ENCODE peak calls at places on chromosomes 1 and 21, in seven cellular contexts. O is heart right ventricle, V is MM.1S, A is mammary epithelial cell, W is hepatocyte, Z is Panc1, L is gastrocnemius medialis. Y is an unnamed sample. For H3K4me1, the result is how much of the 10 kb centered on the place peaks cover.

GRCh38 chr1:22207605-22208264 is 64.8 kb upstream of the WNT4 start:
- DNase-seq in O (no peak), V (no peak), A (no peak), W (no peak), Z (no peak), L (no peak), Y (no peak)

GRCh38 chr1:26419494-26419893 is 8.9 kb downstream of the LIN28A start:
- DNase-seq in O (no peak), V (no peak), A (no peak), W (no peak), Z (no peak), L (no peak), Y (no peak)

GRCh38 chr1:210292276-210292851 is 36.3 kb upstream of the HHAT start:
- DNase-seq in O (peak), V (peak), A (peak), W (peak), Z (no peak), L (peak), Y (peak)

GRCh38 chr1:190679032-190679431 is 201.4 kb upstream of the BRINP3 start:
- DNase-seq in O (no peak), V (no peak), A (peak), W (no peak), Z (no peak), L (no peak), Y (no peak)

GRCh38 chr1:186404454-186405051 is 28.9 kb downstream of the ODR4 start:
- DNase-seq in O (no peak), V (peak), A (peak), W (peak), Z (peak), L (no peak), Y (no peak)

GRCh38 chr1:36156329-36157114 is 562 bp downstream of the MAP7D1 start:
- DNase-seq in O (peak), V (peak), A (peak), W (peak), Z (no peak), L (no peak), Y (peak)

GRCh38 chr1:112363636-112364035 is 32.4 kb upstream of the CTTNBP2NL start:
- DNase-seq in O (no peak), V (no peak), A (no peak), W (no peak), Z (no peak), L (no peak), Y (no peak)

GRCh38 chr1:233790662-233791371 is 113.7 kb upstream of the SLC35F3 start:
- DNase-seq in O (no peak), V (peak), A (peak), W (peak), Z (peak), L (no peak), Y (no peak)

GRCh38 chr1:70044832-70045231 is 160.5 kb downstream of the LRRC40 start:
- DNase-seq in O (no peak), V (no peak), A (peak), W (no peak), Z (no peak), L (no peak), Y (no peak)

GRCh38 chr1:244599937-244600350 is 53.0 kb upstream of the DESI2 start:
- DNase-seq in O (no peak), V (peak), A (peak), W (peak), Z (peak), L (no peak), Y (no peak)

GRCh38 chr1:156368889-156369684 is at the start of gene RHBG:
- DNase-seq in O (peak), V (peak), A (peak), W (peak), Z (no peak), L (no peak), Y (no peak)

GRCh38 chr1:10561955-10562354 is 87.2 kb downstream of the PEX14 start:
- DNase-seq in O (no peak), V (no peak), A (peak), W (no peak), Z (no peak), L (no peak), Y (no peak)

GRCh38 chr1:26584022-26584485 is 54.5 kb downstream of the RPS6KA1 start:
- DNase-seq in O (no peak), V (no peak), A (no peak), W (no peak), Z (no peak), L (no peak), Y (no peak)

GRCh38 chr1:19341201-19342076 is 29.3 kb downstream of the SLC66A1 start:
- DNase-seq in O (peak), V (peak), A (peak), W (peak), Z (peak), L (no peak), Y (peak)

GRCh38 chr1:234550341-234551031 is 59.5 kb downstream of the IRF2BP2 start:
- DNase-seq in O (no peak), V (no peak), A (no peak), W (no peak), Z (no peak), L (no peak), Y (no peak)

GRCh38 chr1:172557270-172557669 is 24.3 kb downstream of the SUCO start:
- DNase-seq in O (no peak), V (no peak), A (no peak), W (no peak), Z (no peak), L (no peak), Y (no peak)

GRCh38 chr1:157775101-157775870 is 1.6 kb downstream of the FCRL2 start:
- DNase-seq in O (no peak), V (no peak), A (no peak), W (no peak), Z (no peak), L (no peak), Y (no peak)

GRCh38 chr1:212098771-212099170 is 63.2 kb downstream of the DTL start:
- DNase-seq in O (no peak), V (no peak), A (no peak), W (no peak), Z (no peak), L (no peak), Y (no peak)

GRCh38 chr1:165928075-165928731 is 100.8 kb downstream of the UCK2 start:
- DNase-seq in O (no peak), V (peak), A (peak), W (peak), Z (no peak), L (no peak), Y (no peak)

GRCh38 chr1:117735045-117735992 is 129.5 kb downstream of the TENT5C start:
- DNase-seq in O (no peak), V (peak), A (peak), W (peak), Z (no peak), L (no peak), Y (no peak)

GRCh38 chr1:198681831-198682756 is 43.3 kb downstream of the PTPRC start:
- DNase-seq in O (no peak), V (peak), A (peak), W (peak), Z (no peak), L (peak), Y (no peak)

GRCh38 chr1:62407398-62408009 is 29.3 kb upstream of the USP1 start:
- DNase-seq in O (no peak), V (peak), A (peak), W (peak), Z (peak), L (no peak), Y (no peak)

GRCh38 chr1:221839321-221839720 is 97.4 kb upstream of the DUSP10 start:
- DNase-seq in O (no peak), V (peak), A (no peak), W (no peak), Z (no peak), L (no peak), Y (no peak)

GRCh38 chr21:34513109-34513675 is 1.2 kb upstream of the KCNE1 start:
- DNase-seq in O (no peak), V (no peak), A (no peak), W (no peak), Z (no peak), L (no peak), Y (no peak)

GRCh38 chr1:46300673-46301405 is 2.6 kb downstream of the LRRC41 start:
- DNase-seq in O (no peak), V (no peak), A (peak), W (peak), Z (no peak), L (no peak), Y (no peak)

GRCh38 chr1:203871114-203871875 is 9.9 kb downstream of the SNRPE start:
- DNase-seq in O (no peak), V (peak), A (peak), W (peak), Z (no peak), L (no peak), Y (no peak)

GRCh38 chr1:226098870-226099832 is 36.6 kb downstream of the H3-3A start:
- DNase-seq in O (no peak), V (peak), A (peak), W (no peak), Z (no peak), L (no peak), Y (no peak)

GRCh38 chr21:35256468-35256988 is 207.4 kb upstream of the RUNX1 start:
- DNase-seq in O (peak), V (no peak), A (peak), W (peak), Z (peak), L (peak), Y (peak)

GRCh38 chr1:6124341-6124740 is 55.8 kb downstream of the CHD5 start:
- DNase-seq in O (peak), V (no peak), A (no peak), W (no peak), Z (no peak), L (no peak), Y (no peak)
- H3K27ac ChIP-seq in O (no peak), V (no peak), A (no peak), W (no peak), Z (no peak), L (no peak), Y (no peak)

GRCh38 chr1:53618218-53619087 is 120.5 kb downstream of the GLIS1 start:
- DNase-seq in O (no peak), V (no peak), A (no peak), W (no peak), Z (no peak), L (no peak), Y (no peak)

GRCh38 chr1:53616511-53616910 is 122.5 kb downstream of the GLIS1 start:
- DNase-seq in O (no peak), V (no peak), A (no peak), W (no peak), Z (no peak), L (no peak), Y (no peak)

GRCh38 chr1:53617382-53618217 is 121.4 kb downstream of the GLIS1 start:
- DNase-seq in O (no peak), V (no peak), A (no peak), W (no peak), Z (no peak), L (no peak), Y (peak)

GRCh38 chr1:53615101-53615500 is 123.9 kb downstream of the GLIS1 start:
- DNase-seq in O (no peak), V (no peak), A (no peak), W (no peak), Z (no peak), L (no peak), Y (peak)

DNA sequence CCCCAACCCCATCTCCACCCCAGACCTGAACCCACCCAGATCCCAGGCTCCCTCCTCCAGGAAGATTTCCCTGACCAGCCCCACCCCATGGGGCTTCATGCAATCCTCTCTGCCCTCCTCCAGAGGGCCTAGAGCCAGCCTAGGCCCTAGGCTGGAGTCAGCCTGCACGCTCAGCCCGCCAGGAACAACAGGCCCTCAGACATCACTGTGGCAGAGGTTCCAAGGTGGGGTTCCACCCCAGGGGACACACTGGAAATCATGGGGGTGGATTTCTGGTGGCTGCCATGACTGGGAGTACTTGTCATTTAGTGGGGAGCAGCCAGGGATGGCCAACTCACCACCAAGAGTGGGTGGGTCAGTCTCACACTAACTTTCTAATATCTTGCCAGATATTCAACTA is 122.0 kb downstream of the GLIS1 start:
- DNase-seq in O (no peak), V (no peak), A (no peak), W (no peak), Z (no peak), L (no peak), Y (peak)
- TF ChIP-seq CTCF in O (no peak), V (no peak), A (no peak), W (no peak), Z (no peak), L (no peak), Y (no peak)

GRCh38 chr1:64917907-64918306 is 48.4 kb downstream of the JAK1 start:
- DNase-seq in O (no peak), V (no peak), A (no peak), W (no peak), Z (no peak), L (no peak), Y (no peak)

GRCh38 chr1:64920936-64921589 is 45.3 kb downstream of the JAK1 start:
- DNase-seq in O (no peak), V (no peak), A (peak), W (no peak), Z (no peak), L (no peak), Y (no peak)

GRCh38 chr1:64915381-64916274 is 50.7 kb downstream of the JAK1 start:
- DNase-seq in O (no peak), V (no peak), A (peak), W (peak), Z (no peak), L (no peak), Y (no peak)

GRCh38 chr1:64913361-64914015 is 52.9 kb downstream of the JAK1 start:
- DNase-seq in O (no peak), V (no peak), A (no peak), W (no peak), Z (no peak), L (no peak), Y (no peak)

DNA sequence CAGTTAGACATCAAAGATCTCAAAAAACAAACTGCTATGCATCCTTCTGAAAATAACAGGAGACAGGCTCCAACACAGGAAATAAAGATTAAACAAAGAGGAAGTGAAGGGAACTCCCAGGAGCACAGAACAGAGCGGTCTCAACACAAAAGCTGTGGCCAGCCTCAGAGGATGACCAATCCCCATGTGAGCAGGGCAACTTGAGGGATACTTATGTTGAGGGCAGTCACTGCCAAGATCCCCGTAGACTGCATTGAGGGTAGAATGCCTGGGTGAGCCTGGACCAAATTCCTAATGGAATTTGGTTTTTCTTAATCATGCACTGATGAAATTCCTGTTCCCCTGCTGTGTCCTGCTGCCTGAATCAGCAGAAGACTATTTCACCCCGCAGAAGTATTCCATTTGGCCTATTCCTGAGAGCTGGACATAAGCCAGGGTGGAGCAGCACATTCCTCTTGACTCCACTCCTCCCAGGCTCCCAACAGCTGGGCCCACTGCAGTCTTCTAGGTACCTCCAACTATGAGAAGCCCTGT is 49.0 kb downstream of the JAK1 start:
- DNase-seq in O (peak), V (no peak), A (peak), W (peak), Z (peak), L (peak), Y (peak)
- H3K4me1 ChIP-seq in O (half or more), V (under half), A (under half), W (under half), Z (half or more), L (half or more), Y (under half)

DNA sequence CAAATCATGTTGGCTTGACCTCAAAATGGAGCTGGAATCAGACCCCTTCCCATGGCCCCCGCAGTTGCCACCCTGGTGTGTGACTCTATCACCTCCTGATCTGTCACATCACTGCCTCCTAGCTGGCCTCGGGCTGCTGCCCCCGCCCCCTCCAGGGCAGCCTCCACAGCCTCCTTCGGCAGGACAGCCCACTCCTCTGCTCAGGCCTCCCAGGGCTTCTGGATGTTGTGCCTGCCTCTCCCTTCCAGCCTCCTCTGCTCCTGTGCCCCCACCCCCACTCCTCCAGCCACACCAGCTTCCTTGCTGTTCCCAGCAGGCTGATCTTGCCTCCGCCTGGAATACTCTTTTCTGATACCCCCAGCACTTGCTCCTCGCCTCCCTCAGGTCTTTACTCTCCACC is 134.4 kb upstream of the EDN2 start:
- DNase-seq in O (no peak), V (no peak), A (no peak), W (no peak), Z (no peak), L (no peak), Y (no peak)
- H3K27ac ChIP-seq in O (no peak), V (no peak), A (no peak), W (no peak), Z (no peak), L (no peak), Y (no peak)

GRCh38 chr1:55609630-55610029 is 394.5 kb upstream of the USP24 start:
- DNase-seq in O (no peak), V (no peak), A (no peak), W (no peak), Z (no peak), L (no peak), Y (no peak)

GRCh38 chr1:55605155-55605554 is 390.0 kb upstream of the USP24 start:
- DNase-seq in O (no peak), V (no peak), A (no peak), W (no peak), Z (no peak), L (no peak), Y (no peak)

GRCh38 chr1:55612988-55613387 is 397.8 kb upstream of the USP24 start:
- DNase-seq in O (no peak), V (no peak), A (no peak), W (no peak), Z (no peak), L (no peak), Y (no peak)

GRCh38 chr1:55610203-55610602 is 395.0 kb upstream of the USP24 start:
- DNase-seq in O (no peak), V (no peak), A (no peak), W (no peak), Z (no peak), L (no peak), Y (no peak)

GRCh38 chr1:55611123-55611522 is 396.0 kb upstream of the USP24 start:
- DNase-seq in O (no peak), V (no peak), A (no peak), W (no peak), Z (no peak), L (no peak), Y (no peak)
- TF ChIP-seq CTCF in O (no peak), V (no peak), A (peak), W (peak), Z (no peak), L (no peak), Y (no peak)

Y was measured in tibial artery.